ENCODE peak calls at places on chromosome 16, in four cellular contexts. U is uterus, M is psoas muscle, B is neural progenitor cell. I is an unnamed sample.

GRCh38 chr16:29820271-29820701 is at the start of gene MVP:
- DNase-seq in U (peak), M (peak), B (no peak), I (peak)

GRCh38 chr16:2426941-2427361 is 2.3 kb upstream of the CCNF start:
- DNase-seq in U (no peak), M (no peak), B (no peak), I (peak)

GRCh38 chr16:68264128-68265077 is at the start of gene SLC7A6:
- DNase-seq in U (peak), M (peak), B (peak), I (peak)

GRCh38 chr16:71933913-71934696 is 38.8 kb downstream of the IST1 start:
- DNase-seq in U (no peak), M (no peak), B (peak), I (no peak)

GRCh38 chr16:56812884-56813283 is 52.1 kb upstream of the SLC12A3 start:
- DNase-seq in U (no peak), M (no peak), B (no peak), I (no peak)

GRCh38 chr16:58498341-58499091 is 1.4 kb upstream of the NDRG4 start:
- DNase-seq in U (no peak), M (no peak), B (no peak), I (no peak)

GRCh38 chr16:68166264-68166663 is 69.7 kb downstream of the ESRP2 start:
- DNase-seq in U (no peak), M (no peak), B (no peak), I (no peak)

GRCh38 chr16:10039220-10040096 is 142.8 kb downstream of the GRIN2A start:
- DNase-seq in U (no peak), M (no peak), B (peak), I (no peak)

DNA sequence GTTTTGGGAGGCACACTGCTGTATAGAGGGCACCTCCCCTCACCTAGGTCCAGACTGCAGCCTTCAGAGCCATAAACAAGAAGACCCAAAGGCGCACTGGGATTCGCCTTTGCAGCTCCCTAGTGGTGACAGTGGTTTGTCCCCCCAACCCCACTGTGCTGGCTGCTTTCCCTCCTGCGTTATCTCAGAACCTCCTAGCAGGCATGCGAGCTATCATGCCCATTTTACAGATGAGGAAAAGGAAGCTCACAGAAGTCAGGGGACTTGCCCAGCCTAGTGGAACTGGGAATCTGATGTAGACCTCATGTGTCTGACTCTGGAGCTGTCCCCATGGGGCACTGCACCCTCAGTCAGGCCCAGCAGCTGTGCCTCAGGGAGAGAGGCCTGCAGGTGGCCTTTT is 115.2 kb downstream of the CLEC16A start:
- DNase-seq in U (no peak), M (no peak), B (no peak), I (no peak)
- H3K27ac ChIP-seq in U (no peak), M (no peak), B (no peak), I (no peak)

DNA sequence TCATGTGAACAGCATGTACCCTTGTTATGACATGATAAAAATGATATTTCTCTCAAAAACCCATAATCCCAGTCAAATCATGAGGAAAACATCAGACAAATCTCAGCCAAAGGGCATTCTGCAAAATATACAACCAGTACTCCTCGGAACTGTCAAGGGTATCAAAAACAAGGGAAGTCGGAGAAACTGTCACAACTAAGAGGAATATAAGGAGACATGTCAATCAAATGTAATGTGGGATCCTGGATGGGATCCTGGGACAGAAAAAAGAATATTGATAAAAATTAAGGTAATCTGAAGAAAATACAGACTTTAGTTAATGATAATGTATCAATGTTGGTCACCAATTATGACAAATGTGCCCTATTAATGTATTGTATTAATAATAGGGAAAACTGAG is 15.6 kb upstream of the CDYL2 start:
- DNase-seq in U (no peak), M (no peak), B (no peak), I (no peak)
- TF ChIP-seq CTCF in U (no peak), M (no peak), B (no peak), I (no peak)

GRCh38 chr16:1208239-1208830 is 16.7 kb downstream of the TPSG1 start:
- DNase-seq in U (no peak), M (no peak), B (no peak), I (no peak)
- H3K27ac ChIP-seq in U (no peak), M (no peak), B (no peak), I (no peak)

GRCh38 chr16:54936979-54937672 is 6.5 kb downstream of the IRX5 start:
- DNase-seq in U (no peak), M (no peak), B (peak), I (peak)
- TF ChIP-seq CTCF in U (no peak), M (peak), B (peak), I (no peak)

GRCh38 chr16:19808061-19808621 is 76.5 kb downstream of the GPRC5B start:
- DNase-seq in U (no peak), M (no peak), B (peak), I (no peak)

GRCh38 chr16:19805459-19806160 is 79.0 kb downstream of the GPRC5B start:
- DNase-seq in U (no peak), M (no peak), B (no peak), I (no peak)

GRCh38 chr16:19809693-19810092 is 75.0 kb downstream of the GPRC5B start:
- DNase-seq in U (no peak), M (no peak), B (no peak), I (no peak)

GRCh38 chr16:19809121-19809635 is 75.5 kb downstream of the GPRC5B start:
- DNase-seq in U (no peak), M (peak), B (no peak), I (no peak)

GRCh38 chr16:19804538-19805323 is 79.9 kb downstream of the GPRC5B start:
- DNase-seq in U (peak), M (peak), B (peak), I (peak)
- H3K27ac ChIP-seq in U (peak), M (peak), B (peak), I (peak)

GRCh38 chr16:75580-76501 is 2.2 kb upstream of the MPG start:
- DNase-seq in U (peak), M (peak), B (peak), I (peak)

GRCh38 chr16:72561-73537 is at the start of gene RHBDF1:
- DNase-seq in U (peak), M (peak), B (peak), I (no peak)

GRCh38 chr16:76535-77272 is 1.3 kb upstream of the MPG start:
- DNase-seq in U (peak), M (peak), B (no peak), I (peak)

GRCh38 chr16:74025-74424 is 1.6 kb upstream of the RHBDF1 start:
- DNase-seq in U (no peak), M (no peak), B (no peak), I (no peak)

DNA sequence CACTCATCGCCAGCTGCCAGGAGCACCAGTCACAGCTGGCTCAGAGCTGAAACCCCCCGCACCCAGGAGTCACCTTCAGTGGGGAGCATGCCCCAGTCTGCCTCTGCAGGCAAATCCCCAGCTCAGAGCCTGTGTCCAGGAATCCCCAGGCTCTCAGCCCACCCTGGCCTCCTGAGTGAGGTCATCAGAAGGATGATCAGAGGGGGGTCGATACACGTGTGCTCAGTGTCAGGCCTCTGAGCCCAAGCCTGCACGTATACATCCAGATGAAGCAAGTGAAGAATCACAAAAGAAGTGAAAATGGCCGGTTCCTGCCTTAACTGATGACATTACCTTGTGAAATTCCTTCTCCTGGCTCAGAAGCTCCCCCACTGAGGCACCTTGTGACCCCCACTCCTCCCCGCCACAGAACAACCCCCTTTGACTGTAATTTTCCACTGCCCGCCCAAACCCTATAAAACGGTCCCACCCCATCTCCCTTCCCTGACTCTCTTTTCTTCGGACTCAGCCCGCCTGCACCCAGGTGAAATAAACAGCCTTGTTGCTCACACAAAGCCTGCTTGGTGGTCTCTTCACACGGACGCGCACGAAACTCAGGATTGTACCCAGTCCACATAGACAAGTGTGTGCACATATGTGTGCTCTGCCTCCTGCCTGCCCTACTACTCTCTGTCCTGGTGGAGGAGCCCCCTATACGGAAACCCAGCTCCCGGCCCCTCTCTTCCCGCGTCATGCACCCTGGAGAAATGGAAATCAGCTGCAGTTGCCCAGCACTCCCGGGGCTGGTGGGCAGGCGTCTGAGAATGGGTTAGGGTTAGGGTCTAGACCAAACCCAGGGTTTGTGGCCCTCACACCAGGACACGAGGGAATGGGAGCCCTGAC is 2.2 kb upstream of the RHBDF1 start:
- DNase-seq in U (no peak), M (no peak), B (no peak), I (no peak)
- TF ChIP-seq CTCF in U (no peak), M (no peak), B (no peak), I (no peak)

DNA sequence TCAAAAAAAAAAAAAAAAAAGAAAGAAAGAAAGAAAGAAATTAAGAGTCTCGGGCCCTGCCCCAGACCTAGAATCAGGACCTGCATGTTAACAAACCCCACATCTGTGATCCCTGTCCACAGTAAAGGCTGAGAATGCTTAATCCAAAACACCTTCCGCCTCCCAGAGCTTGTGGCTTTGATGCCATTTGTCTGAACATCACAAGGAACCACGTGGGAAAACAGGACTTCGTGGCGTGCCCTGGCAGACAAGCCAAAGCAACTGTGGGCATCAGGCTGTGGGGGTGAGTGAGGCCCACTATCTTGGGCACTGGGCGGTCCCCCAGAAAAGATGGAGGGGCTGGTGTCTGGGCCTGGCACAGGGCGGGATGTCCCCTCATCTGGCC is 173.4 kb upstream of the CIBAR2 start:
- DNase-seq in U (no peak), M (no peak), B (no peak), I (no peak)
- H3K27ac ChIP-seq in U (no peak), M (peak), B (no peak), I (no peak)

GRCh38 chr16:69465083-69465721 is 40.8 kb downstream of the CYB5B start:
- DNase-seq in U (no peak), M (no peak), B (no peak), I (no peak)
- TF ChIP-seq CTCF in U (no peak), M (no peak), B (no peak), I (no peak)

GRCh38 chr16:87834668-87835473 is 34.4 kb downstream of the SLC7A5 start:
- DNase-seq in U (no peak), M (no peak), B (no peak), I (no peak)
- H3K27ac ChIP-seq in U (no peak), M (peak), B (no peak), I (no peak)

I was measured in lung.